ENCODE peak calls at places on chromosomes 6 and 20, in six cellular contexts. I is AG09309; C is HepG2; X is T-helper 9 cell; N is CD4-positive, alpha-beta T cell; Z is activated naive CD4-positive, alpha-beta T cell treated with Interleukin-2 at 50 U/mL for 16 hours. E is an unnamed sample.

GRCh38 chr20:16145919-16146318 is 427.3 kb downstream of the KIF16B start:
- DNase-seq in I (no peak), C (no peak), X (no peak), N (no peak), Z (no peak), E (no peak)

GRCh38 chr6:48087448-48087847 is 23.5 kb downstream of the PTCHD4 start:
- DNase-seq in I (no peak), C (no peak), X (no peak), N (no peak), Z (no peak), E (no peak)

GRCh38 chr6:30091577-30092381 is 16.2 kb upstream of the RNF39 start:
- DNase-seq in I (peak), C (peak), X (no peak), N (no peak), Z (no peak), E (no peak)

GRCh38 chr20:19981091-19981490 is 36.1 kb upstream of the NAA20 start:
- DNase-seq in I (no peak), C (no peak), X (no peak), N (no peak), Z (no peak), E (no peak)

GRCh38 chr6:116779569-116780164 is 14.1 kb upstream of the FAM162B start:
- DNase-seq in I (peak), C (peak), X (no peak), N (no peak), Z (no peak), E (no peak)

GRCh38 chr6:158211273-158212055 is 43.3 kb downstream of the GTF2H5 start:
- DNase-seq in I (no peak), C (no peak), X (no peak), N (no peak), Z (peak), E (no peak)

GRCh38 chr20:37239026-37239451 is 22.6 kb downstream of the GHRH start:
- DNase-seq in I (no peak), C (no peak), X (no peak), N (no peak), Z (no peak), E (no peak)

GRCh38 chr20:56353356-56353755 is 5.4 kb upstream of the FAM210B start:
- DNase-seq in I (no peak), C (no peak), X (no peak), N (no peak), Z (no peak), E (no peak)

GRCh38 chr20:56247954-56248782 is at the start of gene MC3R:
- DNase-seq in I (peak), C (peak), X (peak), N (no peak), Z (peak), E (no peak)

GRCh38 chr6:7172605-7173185 is 64.9 kb downstream of the RREB1 start:
- DNase-seq in I (no peak), C (no peak), X (no peak), N (no peak), Z (no peak), E (peak)

GRCh38 chr20:40607927-40608326 is 81.1 kb downstream of the MAFB start:
- DNase-seq in I (no peak), C (no peak), X (no peak), N (no peak), Z (no peak), E (no peak)

GRCh38 chr6:5671604-5672559 is 334.8 kb downstream of the NRN1 start:
- DNase-seq in I (no peak), C (no peak), X (no peak), N (no peak), Z (no peak), E (peak)

GRCh38 chr20:24148372-24148771 is 159.8 kb upstream of the GGTLC1 start:
- DNase-seq in I (no peak), C (no peak), X (no peak), N (no peak), Z (no peak), E (no peak)

GRCh38 chr6:151060096-151060741 is 179.5 kb upstream of the AKAP12 start:
- DNase-seq in I (peak), C (peak), X (no peak), N (no peak), Z (no peak), E (peak)

GRCh38 chr6:126618639-126619331 is 278.9 kb downstream of the CENPW start:
- DNase-seq in I (no peak), C (no peak), X (no peak), N (no peak), Z (no peak), E (no peak)

GRCh38 chr6:33632603-33633039 is 11.5 kb downstream of the ITPR3 start:
- DNase-seq in I (no peak), C (peak), X (peak), N (peak), Z (peak), E (no peak)

GRCh38 chr6:138004423-138005287 is 102.6 kb downstream of the PERP start:
- DNase-seq in I (peak), C (peak), X (no peak), N (no peak), Z (no peak), E (no peak)

GRCh38 chr6:24064106-24064505 is 61.9 kb upstream of the NRSN1 start:
- DNase-seq in I (no peak), C (peak), X (no peak), N (no peak), Z (no peak), E (no peak)

GRCh38 chr20:55701467-55701866 is 303.9 kb downstream of the CBLN4 start:
- DNase-seq in I (no peak), C (no peak), X (no peak), N (no peak), Z (no peak), E (no peak)

GRCh38 chr20:57476073-57476526 is 48.8 kb downstream of the CTCFL start:
- DNase-seq in I (no peak), C (no peak), X (no peak), N (no peak), Z (no peak), E (peak)

GRCh38 chr20:38726849-38727601 is 2.7 kb downstream of the SLC32A1 start:
- DNase-seq in I (no peak), C (peak), X (peak), N (no peak), Z (peak), E (no peak)

GRCh38 chr6:129635396-129636164 is 74.4 kb downstream of the ARHGAP18 start:
- DNase-seq in I (no peak), C (no peak), X (no peak), N (no peak), Z (no peak), E (no peak)

E was measured in tibial artery.